ENCODE peak calls at places on chromosomes 16 and 17, in ten cellular contexts. X is EH; U is stimulated activated CD4-positive, alpha-beta T cell treated with anti-CD3 and anti-CD28 coated beads, Interleukin-2, amount 100 ng/mL, for 24 hours; B is AG20443; C is CD8-positive, alpha-beta memory T cell; H is T-helper 2 cell; W is brain microvascular endothelial cell; S is BE2C; E is C1 segment of cervical spinal cord; A is substantia nigra. D is an unnamed sample.

GRCh38 chr17:79581306-79581932 is 29.4 kb downstream of the RBFOX3 start:
- DNase-seq in X (no peak), U (no peak), B (no peak), C (no peak), H (no peak), W (no peak), S (no peak), E (no peak), A (no peak), D (no peak)

GRCh38 chr17:5821813-5822212 is 237.5 kb upstream of the NLRP1 start:
- DNase-seq in X (peak; percentile 17), U (no peak), B (no peak), C (no peak), H (no peak), W (no peak), S (no peak), E (no peak), A (no peak), D (no peak)

GRCh38 chr17:50514936-50515702 is 6.9 kb downstream of the MYCBPAP start:
- DNase-seq in X (peak; percentile 70), U (no peak), B (peak; percentile 43), C (no peak), H (no peak), W (no peak), S (no peak), E (no peak), A (no peak), D (peak; percentile 62)

GRCh38 chr16:88770459-88771293 is 14.3 kb downstream of the PIEZO1 start:
- DNase-seq in X (peak; percentile 90), U (no peak), B (no peak), C (peak; percentile 58), H (peak; percentile 67), W (peak; percentile 80), S (peak; percentile 78), E (no peak), A (no peak), D (peak; percentile 74)

GRCh38 chr17:4782652-4783051 is 3.5 kb downstream of the VMO1 start:
- DNase-seq in X (no peak), U (no peak), B (no peak), C (no peak), H (no peak), W (no peak), S (no peak), E (no peak), A (no peak), D (peak; percentile 57)

GRCh38 chr17:29180051-29180787 is at the start of gene MYO18A:
- DNase-seq in X (peak; percentile 78), U (peak; percentile 81), B (peak; percentile 96), C (peak; percentile 73), H (peak; percentile 59), W (peak; percentile 31), S (peak; percentile 80), E (peak; percentile 77), A (peak; percentile 70), D (peak; percentile 88)

GRCh38 chr17:82317394-82318168 is at the start of gene CD7:
- DNase-seq in X (no peak), U (peak; percentile 66), B (no peak), C (peak; percentile 85), H (peak; percentile 68), W (no peak), S (peak; percentile 28), E (no peak), A (no peak), D (no peak)

GRCh38 chr17:70780031-70780430 is 610.7 kb downstream of the KCNJ2 start:
- DNase-seq in X (no peak), U (no peak), B (peak; percentile 12), C (no peak), H (no peak), W (no peak), S (no peak), E (no peak), A (no peak), D (no peak)

GRCh38 chr17:79837888-79838540 is 1.2 kb downstream of the CBX4 start:
- DNase-seq in X (no peak), U (no peak), B (no peak), C (peak; percentile 51), H (no peak), W (no peak), S (no peak), E (no peak), A (peak; percentile 65), D (no peak)

GRCh38 chr17:600576-601301 is 113.9 kb downstream of the VPS53 start:
- DNase-seq in X (peak; percentile 81), U (no peak), B (peak; percentile 46), C (no peak), H (no peak), W (no peak), S (peak; percentile 22), E (no peak), A (no peak), D (no peak)

GRCh38 chr17:1577657-1578428 is 15.3 kb upstream of the PITPNA start:
- DNase-seq in X (no peak), U (no peak), B (no peak), C (no peak), H (no peak), W (no peak), S (no peak), E (peak; percentile 46), A (no peak), D (peak; percentile 59)

GRCh38 chr17:46978489-46979022 is 497 bp downstream of the RPRML start:
- DNase-seq in X (no peak), U (no peak), B (no peak), C (no peak), H (no peak), W (no peak), S (peak; percentile 28), E (no peak), A (no peak), D (no peak)

GRCh38 chr17:7281074-7281952 is at the start of gene SLC2A4:
- DNase-seq in X (peak; percentile 96), U (peak; percentile 91), B (peak; percentile 97), C (peak; percentile 76), H (peak; percentile 61), W (peak; percentile 91), S (peak; percentile 94), E (peak; percentile 57), A (peak; percentile 44), D (peak; percentile 97)